ENCODE peak calls at places on chromosomes 1 and 21, in nine cellular contexts. E is pancreas; P is CD8-positive, alpha-beta T cell; G is fibroblast of lung; Z is heart left ventricle; D is choroid plexus epithelial cell; F is brain microvascular endothelial cell; Q is esophagus squamous epithelium; W is cardiac fibroblast. H is an unnamed sample.

GRCh38 chr1:1946540-1946939 is 27.5 kb upstream of the TMEM52 start:
- DNase-seq in W (peak), Z (peak), E (no peak), P (no peak), F (peak), D (peak), Q (no peak), G (peak), H (no peak)

GRCh38 chr1:232793944-232794343 is 11.3 kb upstream of the MAP10 start:
- DNase-seq in G (peak), P (no peak), F (peak), E (no peak), D (peak), Q (no peak), W (peak), Z (no peak), H (no peak)

GRCh38 chr1:89540406-89540970 is 15.9 kb downstream of the LRRC8B start:
- DNase-seq in P (no peak), Z (no peak), W (peak), F (no peak), E (no peak), G (peak), Q (no peak), D (no peak), H (no peak)

GRCh38 chr21:35565204-35565611 is 495.1 kb downstream of the SETD4 start:
- DNase-seq in E (peak), P (no peak), Q (no peak), D (peak), F (peak), G (peak), W (peak), Z (peak), H (no peak)

GRCh38 chr1:208333676-208334075 is 89.5 kb upstream of the PLXNA2 start:
- DNase-seq in D (no peak), Q (no peak), E (no peak), F (no peak), G (no peak), P (no peak), Z (no peak), W (no peak), H (no peak)

GRCh38 chr21:41361053-41361785 is 608 bp upstream of the MX2 start:
- DNase-seq in Q (no peak), P (no peak), Z (no peak), G (no peak), D (no peak), F (no peak), E (no peak), W (no peak), H (no peak)

GRCh38 chr1:232538224-232538942 is 91.5 kb downstream of the SIPA1L2 start:
- DNase-seq in P (no peak), Z (no peak), F (peak), E (no peak), G (peak), Q (no peak), W (peak), D (peak), H (no peak)

GRCh38 chr1:115056395-115056798 is 26.8 kb downstream of the TSHB start:
- DNase-seq in Z (no peak), E (no peak), W (peak), P (no peak), F (peak), Q (no peak), G (peak), D (peak), H (no peak)

GRCh38 chr1:16925635-16926490 is 4.1 kb downstream of the CROCC start:
- DNase-seq in G (no peak), D (no peak), E (no peak), Q (no peak), Z (no peak), F (no peak), P (no peak), W (no peak), H (no peak)

GRCh38 chr1:166843769-166844596 is 4.7 kb downstream of the POGK start:
- DNase-seq in Z (no peak), P (no peak), W (peak), E (no peak), F (no peak), Q (no peak), G (peak), D (no peak), H (no peak)

GRCh38 chr1:52709016-52709415 is 10.9 kb upstream of the COA7 start:
- DNase-seq in W (peak), F (no peak), G (peak), Q (no peak), Z (no peak), D (no peak), E (no peak), P (no peak), H (no peak)

GRCh38 chr1:108962681-108963051 is 618 bp downstream of the CLCC1 start:
- DNase-seq in P (no peak), E (peak), Z (no peak), D (no peak), Q (no peak), G (peak), F (no peak), W (no peak), H (no peak)

GRCh38 chr1:177077734-177078489 is 86.6 kb downstream of the ASTN1 start:
- DNase-seq in Q (no peak), P (no peak), G (peak), D (peak), Z (no peak), W (no peak), E (no peak), F (no peak), H (no peak)

GRCh38 chr1:182588460-182589396 is at the start of gene RNASEL:
- DNase-seq in P (peak), E (peak), W (peak), G (peak), D (peak), F (peak), Z (peak), Q (no peak), H (peak)

GRCh38 chr21:41548781-41549180 is 40.8 kb upstream of the TMPRSS2 start:
- DNase-seq in G (no peak), Z (no peak), Q (no peak), E (no peak), W (no peak), D (no peak), P (no peak), F (no peak), H (no peak)

GRCh38 chr1:18557621-18558465 is 72.8 kb upstream of the PAX7 start:
- DNase-seq in E (peak), P (no peak), W (peak), D (peak), Q (no peak), Z (no peak), G (no peak), F (no peak), H (no peak)

GRCh38 chr1:97365026-97365425 is 555.8 kb downstream of the DPYD start:
- DNase-seq in E (no peak), F (no peak), Q (no peak), Z (no peak), P (no peak), D (peak), W (no peak), G (peak), H (no peak)

GRCh38 chr1:109901508-109902145 is 9.0 kb upstream of the CSF1 start:
- DNase-seq in Q (no peak), E (peak), P (no peak), G (no peak), F (no peak), Z (peak), W (no peak), D (no peak), H (no peak)

GRCh38 chr1:174074757-174075156 is 52.6 kb upstream of the RC3H1 start:
- DNase-seq in G (peak), E (no peak), Q (no peak), D (peak), W (peak), F (no peak), Z (no peak), P (no peak), H (no peak)

GRCh38 chr1:12134716-12135115 is 32.1 kb upstream of the TNFRSF1B start:
- DNase-seq in Z (peak), W (no peak), F (no peak), D (no peak), P (no peak), E (no peak), Q (no peak), G (no peak), H (no peak)

GRCh38 chr21:42291751-42292562 is 23.3 kb downstream of the TFF3 start:
- DNase-seq in D (no peak), G (no peak), W (no peak), P (no peak), Q (no peak), F (no peak), E (no peak), Z (no peak), H (no peak)

GRCh38 chr1:228515200-228515834 is 28.1 kb downstream of the RNF187 start:
- DNase-seq in D (peak), G (peak), E (peak), W (peak), P (peak), Q (no peak), F (peak), Z (no peak), H (no peak)

GRCh38 chr1:230067441-230067870 is 418 bp downstream of the GALNT2 start:
- DNase-seq in D (peak), G (peak), W (peak), E (peak), F (no peak), Z (peak), P (no peak), Q (no peak), H (no peak)

GRCh38 chr21:45098867-45099266 is 24.5 kb downstream of the ADARB1 start:
- DNase-seq in W (peak), D (peak), Z (no peak), E (no peak), G (no peak), F (no peak), P (no peak), Q (no peak), H (no peak)

GRCh38 chr1:28111157-28111556 is 22.7 kb upstream of the EYA3 start:
- DNase-seq in G (no peak), E (no peak), P (no peak), F (peak), Q (no peak), Z (no peak), D (no peak), W (no peak), H (no peak)

GRCh38 chr1:222757673-222758268 is 20.8 kb downstream of the FAM177B start:
- DNase-seq in F (no peak), D (no peak), Z (no peak), Q (no peak), E (no peak), P (no peak), G (no peak), W (peak), H (no peak)

GRCh38 chr21:16533692-16534407 is 804.1 kb downstream of the USP25 start:
- DNase-seq in Z (no peak), W (no peak), E (no peak), D (no peak), F (no peak), P (no peak), G (peak), Q (no peak), H (no peak)

GRCh38 chr1:113451710-113452109 is 61.4 kb downstream of the MAGI3 start:
- DNase-seq in G (no peak), Z (no peak), F (no peak), E (no peak), W (no peak), D (no peak), P (no peak), Q (no peak), H (no peak)

GRCh38 chr1:99685516-99686180 is 39.7 kb downstream of the PALMD start:
- DNase-seq in D (peak), Z (peak), F (peak), W (peak), E (peak), G (peak), P (no peak), Q (no peak), H (peak)

GRCh38 chr1:166084613-166085012 is 82.2 kb downstream of the FAM78B start:
- DNase-seq in Z (no peak), G (no peak), E (no peak), F (no peak), W (no peak), Q (no peak), D (no peak), P (no peak), H (no peak)

GRCh38 chr1:25622526-25622925 is 5.9 kb downstream of the MAN1C1 start:
- DNase-seq in P (no peak), Q (no peak), W (no peak), D (no peak), E (no peak), G (no peak), Z (no peak), F (no peak), H (no peak)

GRCh38 chr1:166514067-166514466 is 325.2 kb upstream of the POGK start:
- DNase-seq in G (no peak), P (no peak), D (no peak), F (no peak), Z (no peak), W (no peak), Q (no peak), E (no peak), H (no peak)

GRCh38 chr1:209879539-209879938 is 51.8 kb downstream of the UTP25 start:
- DNase-seq in Q (no peak), F (no peak), P (no peak), G (peak), Z (no peak), E (no peak), W (peak), D (no peak), H (no peak)

GRCh38 chr1:189682591-189682990 is 795.1 kb downstream of the BRINP3 start:
- DNase-seq in D (no peak), Q (no peak), Z (no peak), G (no peak), W (no peak), F (no peak), E (no peak), P (no peak), H (no peak)

GRCh38 chr1:54002544-54003248 is 15.3 kb downstream of the LDLRAD1 start:
- DNase-seq in F (no peak), W (no peak), Z (no peak), G (no peak), E (no peak), D (no peak), P (no peak), Q (no peak), H (no peak)

GRCh38 chr1:220956861-220957605 is 77.8 kb downstream of the HLX start:
- DNase-seq in Z (peak), P (no peak), F (peak), Q (no peak), G (peak), W (peak), D (peak), E (no peak), H (no peak)

GRCh38 chr1:170471310-170471839 is 60.6 kb upstream of the GORAB start:
- DNase-seq in Q (no peak), F (no peak), P (no peak), G (peak), D (peak), E (no peak), Z (no peak), W (peak), H (no peak)

GRCh38 chr1:68197459-68197858 is 34.9 kb downstream of the WLS start:
- DNase-seq in W (no peak), P (no peak), E (no peak), Z (no peak), D (no peak), F (no peak), Q (no peak), G (no peak), H (no peak)

DNA sequence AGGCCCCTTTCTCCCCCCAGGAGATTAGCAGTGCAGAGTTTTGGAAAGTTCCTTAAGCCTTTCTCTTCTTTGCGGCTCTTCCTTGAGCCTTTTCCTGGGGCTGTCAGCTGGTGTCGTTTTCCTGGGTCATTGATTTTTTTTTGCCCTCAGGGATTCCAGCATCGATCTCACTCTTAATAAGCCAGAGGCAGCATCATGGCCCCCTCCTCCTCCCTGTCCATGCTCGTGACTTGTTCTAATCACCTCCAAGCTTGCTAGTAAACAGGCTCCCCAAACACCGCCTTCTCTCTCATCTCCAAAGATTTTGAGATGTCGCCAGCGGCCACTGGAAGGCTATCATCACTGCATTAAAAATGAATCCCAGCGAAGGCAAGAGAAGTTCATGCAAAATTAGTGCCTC is 2.9 kb downstream of the EVA1C start:
- DNase-seq in Z (no peak), P (no peak), W (no peak), Q (no peak), D (no peak), E (no peak), F (no peak), G (no peak), H (no peak)
- H3K4me3 ChIP-seq in Z (peak), P (no peak), W (peak), Q (peak), D (no peak), E (no peak), F (no peak), G (no peak), H (no peak)

GRCh38 chr1:164772635-164773034 is 213.7 kb downstream of the PBX1 start:
- DNase-seq in E (peak), D (peak), P (no peak), G (peak), W (peak), Z (peak), F (peak), Q (no peak), H (no peak)

GRCh38 chr1:164773146-164773545 is 214.2 kb downstream of the PBX1 start:
- DNase-seq in P (no peak), D (no peak), Q (no peak), F (no peak), E (no peak), Z (no peak), G (no peak), W (no peak), H (no peak)

GRCh38 chr1:164771568-164772350 is 212.8 kb downstream of the PBX1 start:
- DNase-seq in W (peak), F (peak), Z (no peak), E (peak), D (peak), G (peak), P (no peak), Q (no peak), H (no peak)

GRCh38 chr1:164774819-164775654 is 216.1 kb downstream of the PBX1 start:
- DNase-seq in G (no peak), D (peak), Q (no peak), F (no peak), Z (no peak), E (peak), W (no peak), P (no peak), H (no peak)

GRCh38 chr1:164774413-164774812 is 215.4 kb downstream of the PBX1 start:
- DNase-seq in G (no peak), D (no peak), W (no peak), P (no peak), E (no peak), Q (no peak), Z (no peak), F (no peak), H (no peak)
- TF ChIP-seq CTCF in G (peak), D (peak), W (no peak), P (no peak), E (no peak), Q (no peak), Z (peak), F (peak), H (peak)

GRCh38 chr1:212109713-212110112 is 74.2 kb downstream of the DTL start:
- DNase-seq in W (no peak), D (no peak), Z (no peak), F (no peak), P (no peak), G (no peak), E (no peak), Q (no peak), H (no peak)
- H3K4me3 ChIP-seq in W (no peak), D (no peak), Z (no peak), F (no peak), P (no peak), G (no peak), E (no peak), Q (no peak), H (no peak)

GRCh38 chr1:93179886-93180722 is at the start of gene TMED5:
- DNase-seq in W (peak), D (peak), G (peak), F (peak), Q (peak), Z (peak), E (peak), P (peak), H (peak)
- TF ChIP-seq CTCF in W (peak), D (peak), G (peak), F (peak), Q (peak), Z (no peak), E (no peak), P (peak), H (no peak)

GRCh38 chr1:207031016-207031415 is 1.5 kb downstream of the C1orf116 start:
- DNase-seq in F (no peak), Q (no peak), W (no peak), P (no peak), D (no peak), G (no peak), Z (no peak), E (no peak), H (no peak)
- H3K4me3 ChIP-seq in F (no peak), Q (peak), W (no peak), P (no peak), D (no peak), G (no peak), Z (no peak), E (peak), H (no peak)

GRCh38 chr1:46603858-46604549 is at the start of gene MKNK1:
- DNase-seq in G (peak), E (peak), P (peak), Q (peak), F (peak), D (peak), W (peak), Z (peak), H (peak)
- TF ChIP-seq CTCF in G (peak), E (no peak), P (no peak), Q (peak), F (peak), D (no peak), W (peak), Z (no peak), H (no peak)

DNA sequence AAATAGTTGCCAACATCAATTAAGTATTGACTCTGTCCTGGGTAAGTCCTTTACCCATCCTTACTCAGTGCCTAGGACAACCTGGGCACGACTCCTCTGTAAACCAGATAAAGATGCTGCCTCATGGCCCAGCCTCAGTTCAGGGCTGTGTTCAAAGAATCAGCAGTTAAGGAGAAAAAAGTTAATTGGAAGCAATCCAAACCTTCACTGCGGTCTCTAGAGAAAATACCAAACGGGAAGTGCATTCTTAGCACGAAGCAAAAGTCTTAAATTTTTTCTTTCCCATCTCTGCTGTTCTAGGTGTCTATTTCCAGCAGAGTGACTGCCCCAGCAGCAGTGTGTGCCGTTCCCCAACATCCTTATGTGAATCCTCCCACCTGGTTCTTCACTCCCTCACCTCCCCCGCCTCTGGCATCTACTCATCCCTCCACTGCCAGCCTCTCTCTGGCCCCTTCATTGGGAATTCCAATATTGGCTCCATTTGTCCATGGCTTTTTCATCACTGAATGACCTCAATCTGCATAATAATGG is 23.2 kb downstream of the KANK4 start:
- DNase-seq in F (peak), W (peak), D (peak), Z (no peak), E (no peak), P (no peak), G (peak), Q (no peak), H (no peak)
- H3K4me3 ChIP-seq in F (peak), W (no peak), D (no peak), Z (no peak), E (no peak), P (no peak), G (no peak), Q (no peak), H (no peak)